ENCODE peak calls at places on chromosomes 13 and 19, in nine cellular contexts. D is SIG-M5; T is hypothalamus; N is NCI-H1930; B is left ventricle myocardium inferior; I is activated T-cell treated with anti-CD3 and anti-CD28 coated beads, Interleukin-2, amount 50 U/mL, for 48 hours; C is Ammon's horn; Z is posterior cingulate gyrus; H is astrocyte of the spinal cord. S is an unnamed sample.

GRCh38 chr13:80113714-80114454 is 227.0 kb downstream of the SPRY2 start:
- DNase-seq in D (no peak), T (no peak), B (no peak), H (no peak), N (no peak), Z (no peak), C (no peak), I (no peak), S (no peak)

GRCh38 chr13:61358599-61358998 is 57.0 kb downstream of the PCDH20 start:
- DNase-seq in I (no peak), B (no peak), H (no peak), N (no peak), T (no peak), C (no peak), D (no peak), Z (no peak), S (no peak)

GRCh38 chr19:51809787-51810186 is 14.8 kb downstream of the FPR3 start:
- DNase-seq in N (no peak), D (no peak), C (no peak), B (no peak), I (no peak), Z (no peak), T (no peak), H (no peak), S (no peak)

GRCh38 chr13:71860547-71861131 is 6.4 kb downstream of the DACH1 start:
- DNase-seq in T (no peak), D (no peak), I (no peak), Z (no peak), B (no peak), H (no peak), N (no peak), C (no peak), S (no peak)

GRCh38 chr13:46165485-46166220 is 16.3 kb downstream of the LCP1 start:
- DNase-seq in H (peak; percentile 23), I (peak; percentile 64), Z (no peak), N (no peak), D (no peak), C (no peak), T (no peak), B (no peak), S (no peak)

GRCh38 chr13:113763961-113764792 is 5.2 kb downstream of the TMEM255B start:
- DNase-seq in T (no peak), D (no peak), H (no peak), N (no peak), C (no peak), B (no peak), Z (no peak), I (no peak), S (no peak)

GRCh38 chr13:24459234-24459633 is 53.3 kb downstream of the PARP4 start:
- DNase-seq in D (no peak), T (no peak), C (no peak), N (no peak), H (peak; percentile 65), B (no peak), I (no peak), Z (no peak), S (no peak)

GRCh38 chr19:18396471-18397241 is 766 bp downstream of the LRRC25 start:
- DNase-seq in D (no peak), Z (no peak), C (no peak), B (no peak), H (no peak), T (no peak), I (no peak), N (no peak), S (no peak)

GRCh38 chr19:40229484-40229883 is 3.0 kb upstream of the CCNP start:
- DNase-seq in B (no peak), T (no peak), D (no peak), C (no peak), H (peak; percentile 22), Z (no peak), N (no peak), I (peak; percentile 44), S (no peak)

GRCh38 chr19:49560358-49560900 is 19.9 kb downstream of the NOSIP start:
- DNase-seq in B (peak; percentile 35), T (no peak), H (no peak), Z (no peak), D (no peak), I (peak; percentile 65), N (no peak), C (peak; percentile 85), S (peak; percentile 36)

GRCh38 chr13:109494955-109495354 is 291.4 kb downstream of the IRS2 start:
- DNase-seq in H (peak; percentile 81), N (peak; percentile 50), D (no peak), B (no peak), C (peak; percentile 52), I (no peak), T (no peak), Z (no peak), S (peak; percentile 57)

GRCh38 chr13:46121597-46122163 is 16.8 kb upstream of the CPB2 start:
- DNase-seq in H (no peak), C (no peak), D (no peak), T (no peak), Z (no peak), N (no peak), I (no peak), B (no peak), S (no peak)

GRCh38 chr13:113407531-113408393 is 43.8 kb upstream of the GRTP1 start:
- DNase-seq in T (no peak), C (no peak), Z (no peak), D (no peak), N (no peak), I (no peak), H (no peak), B (no peak), S (no peak)

GRCh38 chr13:64276232-64276631 is 2860.6 kb upstream of the PCDH20 start:
- DNase-seq in T (no peak), C (no peak), Z (no peak), N (no peak), I (no peak), D (no peak), B (no peak), H (no peak), S (no peak)

GRCh38 chr19:403221-404036 is 5.5 kb downstream of the C2CD4C start:
- DNase-seq in N (no peak), I (no peak), Z (no peak), D (no peak), H (no peak), T (no peak), C (no peak), B (no peak), S (no peak)

GRCh38 chr13:35697281-35697680 is 220.8 kb upstream of the MAB21L1 start:
- DNase-seq in C (no peak), T (no peak), Z (no peak), D (no peak), H (no peak), B (no peak), N (no peak), I (no peak), S (no peak)

GRCh38 chr13:77029436-77029835 is 2.5 kb upstream of the FBXL3 start:
- DNase-seq in C (no peak), Z (no peak), B (no peak), I (no peak), T (no peak), H (no peak), N (no peak), D (no peak), S (no peak)

GRCh38 chr19:19366691-19367396 is 38.6 kb upstream of the GATAD2A start:
- DNase-seq in C (peak; percentile 74), D (no peak), I (peak; percentile 85), T (no peak), N (peak; percentile 17), H (peak; percentile 60), Z (peak; percentile 39), B (peak; percentile 58), S (no peak)

GRCh38 chr19:35055715-35056179 is 14.2 kb downstream of the HPN start:
- DNase-seq in D (no peak), Z (no peak), H (no peak), N (peak; percentile 17), B (no peak), I (no peak), C (no peak), T (no peak), S (no peak)

GRCh38 chr13:27822258-27822872 is 30.1 kb downstream of the GSX1 start:
- DNase-seq in B (no peak), N (no peak), H (peak; percentile 9), D (no peak), C (no peak), Z (no peak), I (no peak), T (no peak), S (no peak)

GRCh38 chr13:102035969-102036368 is 365.9 kb downstream of the FGF14 start:
- DNase-seq in N (no peak), T (no peak), D (no peak), B (no peak), H (no peak), C (no peak), Z (no peak), I (no peak), S (no peak)

GRCh38 chr13:100139822-100140221 is 50.9 kb downstream of the PCCA start:
- DNase-seq in D (no peak), H (no peak), N (no peak), Z (no peak), I (no peak), T (no peak), C (no peak), B (no peak), S (no peak)

S was measured in caudate nucleus.